ENCODE peak calls at places on chromosome 19, in seven cellular contexts. C, O, P, B, G, Z and L are unnamed samples.

GRCh38 chr19:58054792-58055482 is 4.1 kb upstream of the ZNF135 start:
- DNase-seq in P (no peak), C (peak), Z (no peak), G (no peak), O (peak), B (peak), L (no peak)

GRCh38 chr19:38707512-38708114 is 36.7 kb downstream of the CAPN12 start:
- DNase-seq in B (no peak), O (no peak), C (peak), P (no peak), Z (peak), G (no peak), L (peak)

GRCh38 chr19:15249560-15249874 is 17.3 kb upstream of the EPHX3 start:
- DNase-seq in O (no peak), C (no peak), P (no peak), B (no peak), G (no peak), Z (no peak), L (no peak)

GRCh38 chr19:9566729-9567128 is 17.6 kb downstream of the ZNF121 start:
- DNase-seq in Z (no peak), O (no peak), C (no peak), G (no peak), P (no peak), B (no peak), L (peak)

GRCh38 chr19:29658221-29658991 is 6.9 kb upstream of the PLEKHF1 start:
- DNase-seq in B (no peak), Z (peak), C (peak), O (no peak), G (no peak), P (no peak), L (no peak)

GRCh38 chr19:56333506-56333905 is 18.9 kb upstream of the ZSCAN5A start:
- DNase-seq in G (no peak), O (no peak), C (peak), Z (peak), P (no peak), B (peak), L (peak)

GRCh38 chr19:58182577-58182988 is 278 bp upstream of the ZNF274 start:
- DNase-seq in B (no peak), P (no peak), Z (no peak), C (no peak), O (no peak), G (no peak), L (no peak)

GRCh38 chr19:29376855-29377354 is 148.9 kb upstream of the VSTM2B start:
- DNase-seq in G (no peak), P (no peak), O (peak), Z (no peak), C (no peak), B (no peak), L (no peak)

GRCh38 chr19:38274734-38275133 is 10.4 kb downstream of the SPINT2 start:
- DNase-seq in B (no peak), G (no peak), P (no peak), O (no peak), C (no peak), Z (no peak), L (no peak)

DNA sequence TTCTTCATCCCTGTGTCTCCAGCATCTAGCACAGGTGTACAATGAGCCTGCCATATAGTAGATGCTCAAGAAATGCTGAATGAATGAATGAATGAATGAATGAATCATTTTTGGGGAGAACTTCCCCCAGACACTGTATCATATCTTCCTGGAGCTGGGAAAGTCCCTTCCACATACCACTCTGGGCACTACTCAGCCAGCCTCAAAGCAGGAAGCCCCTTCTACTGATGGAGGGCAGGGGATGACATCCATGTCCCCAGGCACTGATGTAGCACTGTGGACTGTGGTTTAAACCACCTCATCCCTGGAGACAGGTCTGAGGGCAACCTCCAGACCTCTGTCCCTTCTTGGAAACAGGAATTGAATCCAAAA is 4.8 kb downstream of the GNA15 start:
- DNase-seq in O (no peak), G (no peak), Z (no peak), P (no peak), C (no peak), B (no peak), L (no peak)
- H2BK120ac ChIP-seq in O (no peak), G (no peak), Z (no peak), P (no peak), C (peak), B (no peak), L (no peak)

GRCh38 chr19:17580470-17581000 is 25.1 kb downstream of the COLGALT1 start:
- DNase-seq in Z (no peak), B (no peak), O (peak), G (no peak), C (no peak), P (no peak), L (no peak)

GRCh38 chr19:17582613-17583012 is 27.2 kb downstream of the COLGALT1 start:
- DNase-seq in B (no peak), P (no peak), Z (no peak), G (no peak), O (no peak), C (no peak), L (no peak)

GRCh38 chr19:17581211-17581874 is 25.9 kb downstream of the COLGALT1 start:
- DNase-seq in B (no peak), G (no peak), O (no peak), Z (no peak), C (no peak), P (no peak), L (no peak)

GRCh38 chr19:17579523-17580244 is 24.2 kb downstream of the COLGALT1 start:
- DNase-seq in G (peak), P (peak), Z (peak), O (peak), C (peak), B (peak), L (peak)

DNA sequence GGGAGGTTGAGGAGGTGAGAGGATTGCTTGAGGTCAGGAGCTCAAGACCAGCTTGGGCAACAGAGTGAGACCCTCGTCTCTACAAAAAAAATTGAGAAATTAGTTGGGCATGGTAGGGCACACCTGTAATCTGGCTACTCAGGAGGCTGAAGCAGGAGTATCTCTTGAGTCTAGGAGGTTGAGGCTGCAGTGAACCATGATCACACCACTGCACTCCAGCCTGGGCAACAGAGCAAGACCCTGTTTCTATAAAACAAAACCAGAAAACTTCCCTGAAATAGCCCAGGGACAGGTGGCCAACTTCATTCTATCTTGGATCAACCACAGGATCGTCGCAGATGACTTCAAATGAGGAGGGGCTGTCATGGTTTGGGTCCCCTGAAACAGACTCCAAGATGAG is 28.7 kb downstream of the COLGALT1 start:
- DNase-seq in P (no peak), C (no peak), O (no peak), Z (no peak), G (no peak), B (no peak), L (no peak)
- H2BK120ac ChIP-seq in P (no peak), C (no peak), O (no peak), Z (no peak), G (no peak), B (no peak), L (no peak)

GRCh38 chr19:46913198-46913851 is 52.5 kb downstream of the ARHGAP35 start:
- DNase-seq in Z (no peak), B (peak), G (no peak), C (no peak), P (no peak), O (no peak), L (no peak)
- H2BK120ac ChIP-seq in Z (no peak), B (no peak), G (no peak), C (peak), P (no peak), O (no peak), L (no peak)

DNA sequence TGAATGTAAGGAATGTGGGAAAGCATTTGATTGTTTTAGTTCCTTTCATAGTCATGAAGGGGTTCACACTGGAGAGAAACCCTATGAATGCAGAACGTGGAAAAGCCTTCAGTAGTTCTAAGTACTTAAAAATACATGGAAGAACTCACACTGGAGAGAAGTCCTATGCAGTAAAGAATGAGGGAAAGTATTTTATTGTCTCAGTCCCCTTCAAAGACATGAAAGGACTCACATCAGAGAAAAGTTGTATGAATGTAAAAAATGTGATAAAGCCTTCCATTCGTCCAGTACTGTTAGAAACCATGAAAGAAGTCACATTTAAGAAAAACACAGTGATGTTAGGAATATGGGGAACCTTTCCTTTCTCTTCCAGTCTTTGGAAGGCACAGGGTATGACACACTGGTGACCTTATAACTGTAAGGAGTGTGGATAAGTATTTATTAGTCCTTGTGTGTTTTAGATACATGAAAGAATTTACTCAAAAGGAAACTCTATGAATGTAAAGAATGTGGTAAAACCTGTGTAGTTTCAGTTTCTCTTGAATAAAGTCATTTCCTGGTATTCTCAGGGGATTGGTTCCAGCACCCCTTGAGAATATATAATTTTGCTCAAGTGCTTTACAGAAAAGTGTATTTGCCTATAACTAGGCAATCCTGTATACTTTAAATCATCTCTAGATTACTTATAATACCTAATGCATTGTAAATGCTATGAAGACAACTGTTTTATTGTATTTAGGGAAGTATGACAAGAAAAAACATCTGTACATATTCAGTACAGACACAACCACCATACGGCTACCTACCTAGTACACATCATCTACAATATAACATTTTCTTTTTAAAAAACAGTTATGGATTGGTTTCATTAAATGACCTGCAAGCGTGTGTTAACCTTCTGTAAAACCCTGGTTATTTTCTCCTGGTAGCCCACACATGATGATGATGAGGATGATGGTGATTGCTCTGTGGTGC is 52.8 kb downstream of the ZNF823 start:
- DNase-seq in P (no peak), Z (no peak), C (no peak), B (no peak), G (no peak), O (no peak), L (peak)
- H2BK120ac ChIP-seq in P (no peak), Z (no peak), C (no peak), B (no peak), G (no peak), O (no peak), L (no peak)

GRCh38 chr19:50457300-50457699 is 19.0 kb upstream of the EMC10 start:
- DNase-seq in C (no peak), P (no peak), B (no peak), Z (no peak), G (no peak), O (no peak), L (no peak)

GRCh38 chr19:50459638-50460037 is 16.7 kb upstream of the EMC10 start:
- DNase-seq in C (no peak), Z (no peak), P (no peak), G (no peak), O (no peak), B (no peak), L (no peak)

GRCh38 chr19:50458396-50459066 is 17.8 kb upstream of the EMC10 start:
- DNase-seq in P (no peak), O (no peak), C (peak), B (no peak), G (no peak), Z (no peak), L (no peak)

GRCh38 chr19:50460161-50460765 is 16.0 kb upstream of the EMC10 start:
- DNase-seq in B (no peak), Z (no peak), P (no peak), G (no peak), C (peak), O (no peak), L (peak)

GRCh38 chr19:50459067-50459456 is 17.2 kb upstream of the EMC10 start:
- DNase-seq in B (no peak), G (no peak), C (no peak), P (no peak), Z (no peak), O (no peak), L (no peak)
- H2BK120ac ChIP-seq in B (no peak), G (no peak), C (no peak), P (no peak), Z (no peak), O (no peak), L (no peak)

DNA sequence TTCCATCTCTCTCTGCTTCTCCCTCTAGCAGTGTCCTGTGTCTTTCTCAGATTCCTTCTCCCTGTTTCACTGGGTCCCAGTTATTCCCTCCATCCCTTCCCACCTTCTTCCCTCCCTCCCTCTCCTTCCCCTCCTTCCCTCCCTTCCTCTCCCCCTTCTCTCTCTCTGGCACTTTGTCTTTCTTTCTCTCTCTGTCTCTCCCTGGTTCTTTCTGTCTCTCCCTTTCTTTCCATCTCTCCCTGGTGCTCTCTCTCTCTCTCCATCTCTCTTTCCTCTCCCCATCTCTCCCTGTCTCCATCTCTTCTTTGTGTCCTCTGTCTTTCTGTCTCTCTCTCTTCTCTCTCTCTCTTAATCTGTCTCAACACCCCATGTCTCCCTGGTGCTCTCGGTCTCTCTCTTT is 31.7 kb upstream of the CYP2B6 start:
- DNase-seq in P (no peak), C (no peak), G (no peak), B (no peak), Z (no peak), O (no peak), L (no peak)
- H2BK120ac ChIP-seq in P (no peak), C (no peak), G (no peak), B (no peak), Z (no peak), O (no peak), L (no peak)

DNA sequence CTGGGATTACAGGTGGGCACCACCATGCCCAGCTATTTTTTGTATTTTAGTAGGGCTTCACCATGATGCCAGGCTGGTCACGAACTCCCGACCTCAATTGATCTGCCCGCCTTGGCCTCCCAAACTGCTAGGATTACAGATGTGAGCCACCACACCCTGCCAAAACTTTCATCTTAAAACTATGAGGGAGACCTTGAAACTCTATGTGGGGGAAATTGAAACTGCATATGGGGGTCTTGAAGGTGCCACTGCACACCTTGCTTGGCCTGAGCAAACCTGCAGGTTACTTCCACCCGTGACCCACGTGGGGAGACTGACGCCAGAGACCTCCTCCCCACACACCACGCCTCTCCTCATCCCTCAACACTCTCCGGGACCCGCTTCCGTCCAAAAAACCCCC is 15.6 kb downstream of the CILP2 start:
- DNase-seq in B (no peak), G (no peak), C (no peak), O (no peak), Z (no peak), P (no peak), L (no peak)
- H2BK120ac ChIP-seq in B (no peak), G (peak), C (no peak), O (no peak), Z (no peak), P (no peak), L (no peak)

GRCh38 chr19:11164278-11164677 is 8.7 kb upstream of the SPC24 start:
- DNase-seq in C (no peak), P (no peak), G (no peak), O (no peak), Z (no peak), B (no peak), L (no peak)
- H2BK120ac ChIP-seq in C (no peak), P (no peak), G (no peak), O (no peak), Z (no peak), B (no peak), L (no peak)

GRCh38 chr19:49150106-49150943 is 4.9 kb downstream of the HRC start:
- DNase-seq in G (peak), Z (peak), C (peak), P (no peak), B (peak), O (peak), L (peak)

GRCh38 chr19:49152218-49152550 is 3.0 kb downstream of the HRC start:
- DNase-seq in C (no peak), P (no peak), Z (no peak), G (no peak), O (no peak), B (no peak), L (no peak)

GRCh38 chr19:49153167-49153809 is 1.9 kb downstream of the HRC start:
- DNase-seq in P (no peak), C (no peak), G (no peak), B (no peak), Z (no peak), O (no peak), L (no peak)

GRCh38 chr19:49150944-49151243 is 4.3 kb downstream of the HRC start:
- DNase-seq in Z (no peak), G (no peak), B (no peak), O (no peak), P (no peak), C (no peak), L (no peak)

DNA sequence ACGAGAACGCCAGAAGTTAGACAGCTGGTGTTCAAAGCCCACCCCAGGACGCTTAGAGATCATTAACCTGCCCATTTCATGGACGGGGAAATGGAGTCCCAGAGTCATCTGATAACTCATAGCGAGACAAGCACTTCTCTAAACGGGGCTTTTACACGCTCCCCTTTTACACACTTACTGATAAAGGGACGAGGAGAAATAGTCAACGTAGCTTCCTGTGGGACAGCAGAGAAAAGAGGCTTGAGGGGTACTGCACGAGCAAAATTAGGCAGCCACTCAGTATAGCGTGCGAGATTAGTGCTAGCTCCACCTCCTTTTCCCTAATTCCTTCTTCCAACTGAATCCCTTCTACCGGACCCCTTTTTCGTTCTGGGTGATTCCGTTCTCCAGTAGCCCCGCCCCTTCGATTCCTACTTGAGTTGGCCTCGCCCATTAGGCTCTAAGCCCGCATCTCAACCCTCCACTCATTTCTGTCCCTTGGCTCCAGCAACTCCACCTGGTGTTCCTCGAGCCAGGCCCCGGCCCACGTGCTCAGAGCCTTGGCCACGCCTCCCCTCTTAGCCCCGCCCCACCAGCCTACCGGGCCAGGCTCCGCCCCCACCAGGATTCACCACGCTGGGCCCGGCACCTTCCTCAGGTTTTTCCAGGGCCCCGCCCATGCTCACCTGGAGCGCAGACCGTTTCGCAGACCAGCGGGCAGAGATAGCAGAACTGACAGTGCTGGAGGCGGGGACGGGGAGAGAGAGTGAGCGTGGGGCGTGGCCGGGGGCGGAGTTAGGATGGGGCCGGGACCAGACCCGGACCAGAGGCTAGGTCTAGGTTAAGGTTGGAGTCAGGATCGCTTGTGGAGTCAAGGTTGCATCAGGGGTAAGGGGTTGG is 3.6 kb downstream of the HRC start:
- DNase-seq in C (peak), P (peak), O (peak), Z (peak), G (no peak), B (peak), L (peak)
- H2BK120ac ChIP-seq in C (no peak), P (no peak), O (no peak), Z (no peak), G (no peak), B (no peak), L (no peak)

DNA sequence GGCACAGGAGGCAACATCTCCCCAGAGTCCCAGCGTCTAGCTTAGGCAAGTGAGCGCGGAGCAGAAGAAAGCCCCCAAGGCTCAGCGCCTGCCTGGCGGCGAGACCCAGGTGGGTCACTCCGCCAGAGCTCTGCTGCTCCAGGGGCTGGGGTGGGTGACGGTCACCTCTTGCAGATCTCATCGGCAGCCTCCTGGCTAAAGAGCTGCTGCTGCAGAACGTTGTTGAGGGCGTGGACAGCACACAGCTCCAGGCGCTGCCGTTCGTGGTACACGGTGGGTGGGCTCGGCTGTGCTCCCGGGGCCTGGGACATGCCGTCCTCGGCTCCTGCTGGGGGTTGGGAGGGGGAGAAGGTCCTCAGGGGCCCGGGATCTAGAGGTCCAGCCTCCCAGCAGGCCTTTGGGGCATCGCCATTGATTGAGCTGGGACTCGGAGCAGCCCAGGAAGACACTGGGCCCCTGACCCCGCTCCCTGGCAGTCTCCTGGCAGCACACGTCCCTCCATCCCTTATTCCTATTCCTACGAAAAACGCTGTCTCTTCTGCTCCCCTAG is 795 bp downstream of the JOSD2 start:
- DNase-seq in G (no peak), B (no peak), P (no peak), O (no peak), C (no peak), Z (no peak), L (no peak)
- H2BK120ac ChIP-seq in G (peak), B (no peak), P (no peak), O (no peak), C (peak), Z (no peak), L (peak)